ENCODE peak calls at places on chromosome 14, in six cellular contexts. V, O, Y, B, W and G are unnamed samples.

GRCh38 chr14:62206456-62206855 is 444.2 kb downstream of the SNAPC1 start:
- DNase-seq in V (no peak), O (no peak), Y (no peak), B (no peak), W (no peak), G (no peak)

GRCh38 chr14:50260511-50260910 is 29.1 kb upstream of the SOS2 start:
- DNase-seq in V (no peak), O (peak; percentile 16), Y (no peak), B (peak; percentile 15), W (no peak), G (peak; percentile 17)

GRCh38 chr14:58426819-58427288 is 477 bp downstream of the TIMM9 start:
- DNase-seq in V (no peak), O (peak; percentile 47), Y (peak; percentile 64), B (no peak), W (peak; percentile 80), G (peak; percentile 28)

GRCh38 chr14:73173092-73173735 is 36.9 kb downstream of the PSEN1 start:
- DNase-seq in V (no peak), O (peak; percentile 20), Y (no peak), B (peak; percentile 7), W (no peak), G (peak; percentile 27)

GRCh38 chr14:105397350-105397931 is 897 bp upstream of the TEX22 start:
- DNase-seq in V (no peak), O (no peak), Y (no peak), B (no peak), W (no peak), G (no peak)

GRCh38 chr14:77116194-77116817 is 18.2 kb downstream of the CIPC start:
- DNase-seq in V (no peak), O (no peak), Y (no peak), B (no peak), W (no peak), G (no peak)

GRCh38 chr14:34994668-34995067 is 11.9 kb downstream of the SRP54 start:
- DNase-seq in V (no peak), O (no peak), Y (no peak), B (no peak), W (no peak), G (no peak)

GRCh38 chr14:99524804-99525698 is 43.8 kb downstream of the CCNK start:
- DNase-seq in V (no peak), O (peak; percentile 16), Y (no peak), B (no peak), W (no peak), G (peak; percentile 57)

GRCh38 chr14:22047105-22047504 is 373.5 kb upstream of the OR4E1 start:
- DNase-seq in V (no peak), O (no peak), Y (no peak), B (no peak), W (no peak), G (peak; percentile 26)

GRCh38 chr14:70714055-70714550 is 72.4 kb downstream of the TTC9 start:
- DNase-seq in V (no peak), O (peak; percentile 14), Y (peak; percentile 23), B (peak; percentile 7), W (no peak), G (peak; percentile 39)

GRCh38 chr14:34875031-34875922 is at the start of gene BAZ1A:
- DNase-seq in V (no peak), O (peak; percentile 86), Y (peak; percentile 77), B (peak; percentile 68), W (peak; percentile 83), G (peak; percentile 86)

GRCh38 chr14:33475623-33476022 is 475.3 kb downstream of the EGLN3 start:
- DNase-seq in V (no peak), O (peak; percentile 59), Y (no peak), B (no peak), W (no peak), G (peak; percentile 23)
- TF ChIP-seq CTCF in V (peak; percentile 16), O (peak; percentile 76), Y (no peak), B (peak; percentile 16), W (no peak), G (no peak)

DNA sequence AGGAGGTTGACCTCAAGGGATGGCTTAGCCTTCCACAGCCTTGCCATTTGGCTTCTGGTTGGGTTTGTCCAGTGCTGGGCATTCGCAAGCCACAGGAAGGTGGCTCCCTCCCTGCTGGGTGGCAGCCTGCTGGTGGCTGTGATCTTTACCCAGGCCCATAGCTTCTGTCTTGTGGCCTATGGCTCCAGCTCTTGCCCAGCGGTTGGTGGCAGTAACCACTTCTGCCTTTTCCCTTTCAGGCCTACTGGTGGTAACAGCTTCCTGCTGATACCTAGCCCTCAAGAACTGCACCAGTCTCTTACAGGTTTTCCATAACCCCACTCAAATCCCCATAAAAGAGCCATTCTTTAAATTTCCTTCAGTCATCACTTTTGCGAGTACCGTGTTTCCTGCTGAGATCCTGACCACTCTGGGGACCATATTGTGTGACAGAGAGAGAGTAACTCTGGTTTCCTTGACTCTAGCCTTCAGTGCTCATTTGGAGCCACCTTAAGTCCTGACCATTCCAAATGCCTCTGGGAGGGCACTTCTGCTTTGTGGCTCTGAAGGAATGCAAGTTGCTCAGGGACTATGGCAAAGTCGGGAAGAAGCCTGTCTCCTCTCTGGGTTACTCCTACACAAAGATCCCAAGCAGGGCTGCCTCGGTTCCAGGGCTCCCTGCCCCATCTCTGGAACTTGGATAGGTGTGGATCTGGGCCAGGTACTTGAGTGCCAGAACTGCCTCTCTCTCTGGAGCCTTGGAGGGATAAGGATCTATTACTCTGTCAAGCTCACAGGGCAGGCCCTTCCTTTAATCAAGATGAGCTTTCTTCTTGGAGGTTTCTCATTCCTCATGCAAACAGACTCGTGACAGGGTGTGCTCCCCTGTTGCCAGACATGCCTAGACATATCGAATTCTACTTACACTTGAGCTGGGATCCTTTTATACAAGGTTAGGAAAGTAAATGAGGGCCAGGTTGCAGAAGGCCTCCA is 2.9 kb upstream of the NYNRIN start:
- DNase-seq in V (no peak), O (no peak), Y (no peak), B (no peak), W (peak; percentile 50), G (no peak)
- H3K27ac ChIP-seq in V (peak overlapping the region; percentile 85), O (no peak overlapping the region), Y (no peak overlapping the region), B (no peak overlapping the region), W (no peak overlapping the region), G (peak overlapping the region; percentile 78)

GRCh38 chr14:51444381-51445000 is 204.4 kb downstream of the TMX1 start:
- DNase-seq in V (no peak), O (no peak), Y (no peak), B (no peak), W (no peak), G (no peak)
- TF ChIP-seq CTCF in V (no peak), O (no peak), Y (no peak), B (no peak), W (no peak), G (no peak)

GRCh38 chr14:24876996-24877395 is 173.0 kb downstream of the STXBP6 start:
- DNase-seq in V (no peak), O (no peak), Y (no peak), B (no peak), W (no peak), G (no peak)

GRCh38 chr14:24879661-24880381 is 170.1 kb downstream of the STXBP6 start:
- DNase-seq in V (no peak), O (no peak), Y (no peak), B (no peak), W (no peak), G (no peak)

GRCh38 chr14:24883571-24883970 is 166.4 kb downstream of the STXBP6 start:
- DNase-seq in V (no peak), O (no peak), Y (no peak), B (no peak), W (no peak), G (no peak)

GRCh38 chr14:24881496-24881895 is 168.5 kb downstream of the STXBP6 start:
- DNase-seq in V (no peak), O (no peak), Y (no peak), B (no peak), W (no peak), G (no peak)

DNA sequence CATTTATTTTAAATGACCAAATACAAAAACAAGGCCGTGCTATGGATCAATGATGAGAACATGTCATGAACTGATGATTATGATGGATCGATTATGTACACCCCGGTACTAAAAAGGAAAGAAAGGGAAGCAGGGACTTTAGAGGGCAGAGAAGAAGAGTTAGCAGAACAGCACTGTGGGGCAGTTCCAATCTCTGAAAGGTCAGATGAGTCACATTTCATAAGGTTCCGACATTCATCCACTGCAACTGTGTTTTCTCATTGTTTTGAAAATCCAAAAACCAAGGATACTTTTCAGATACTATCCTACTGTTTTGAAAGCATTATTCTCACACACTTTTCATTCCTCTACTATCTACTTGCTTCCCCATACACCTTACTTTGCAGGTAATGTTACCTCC is 169.3 kb downstream of the STXBP6 start:
- DNase-seq in V (no peak), O (no peak), Y (no peak), B (no peak), W (no peak), G (no peak)
- H3K27ac ChIP-seq in V (no peak overlapping the region), O (no peak overlapping the region), Y (no peak overlapping the region), B (no peak overlapping the region), W (peak overlapping the region; percentile 37), G (no peak overlapping the region)

DNA sequence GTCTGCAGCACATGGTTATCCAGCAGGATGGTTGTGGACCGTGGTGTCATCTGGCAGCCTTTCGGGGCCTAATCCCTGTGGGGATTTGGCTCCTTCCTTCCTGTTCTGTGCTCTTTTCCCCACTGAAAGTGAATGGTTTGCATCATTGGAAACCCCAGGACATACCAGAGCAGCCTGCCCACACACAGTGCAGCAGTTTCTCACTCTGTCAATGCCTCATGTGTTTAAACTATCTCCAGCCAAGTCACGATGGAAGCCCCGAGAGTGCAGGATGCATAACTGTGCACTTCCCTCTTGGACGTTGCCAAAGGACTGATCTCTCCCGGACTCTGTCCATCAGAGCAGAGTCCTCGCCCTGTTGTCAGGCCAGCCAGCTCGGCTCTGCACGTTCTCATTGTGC is 29.0 kb upstream of the AMN start:
- DNase-seq in V (no peak), O (peak; percentile 89), Y (no peak), B (peak; percentile 93), W (peak; percentile 94), G (no peak)
- TF ChIP-seq CTCF in V (no peak), O (no peak), Y (no peak), B (no peak), W (no peak), G (no peak)

DNA sequence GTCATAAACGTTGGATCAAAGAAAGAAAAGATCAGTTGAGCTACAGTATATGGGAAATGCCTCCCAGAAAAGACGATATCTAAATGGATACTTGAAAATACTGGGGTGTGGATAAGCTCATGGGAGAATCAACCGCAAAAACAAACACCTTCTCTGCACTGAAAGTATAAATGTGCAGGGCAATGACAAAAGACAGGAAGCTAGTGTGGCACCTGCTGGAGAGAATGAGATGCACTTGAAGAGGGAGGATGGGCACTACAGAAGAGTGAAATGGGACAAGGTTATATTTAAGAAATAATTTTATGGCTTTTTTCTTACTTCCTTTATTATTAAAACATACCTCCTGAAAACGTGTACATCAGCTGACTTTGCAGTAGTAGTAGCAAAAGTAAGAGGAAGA is 153.7 kb downstream of the PRKD1 start:
- DNase-seq in V (no peak), O (no peak), Y (no peak), B (no peak), W (no peak), G (no peak)
- H3K27ac ChIP-seq in V (no peak overlapping the region), O (no peak overlapping the region), Y (no peak overlapping the region), B (no peak overlapping the region), W (no peak overlapping the region), G (no peak overlapping the region)

GRCh38 chr14:46490150-46490769 is 161.3 kb downstream of the RPL10L start:
- DNase-seq in V (no peak), O (peak; percentile 24), Y (no peak), B (no peak), W (no peak), G (peak; percentile 1)
- TF ChIP-seq CTCF in V (no peak), O (peak; percentile 68), Y (no peak), B (no peak), W (no peak), G (no peak)